ENCODE peak calls at places on chromosomes 3 and 15, in six cellular contexts. G is K562, V is HepG2, D is GM12891, N is GM12878, H is H1. L is an unnamed sample.

GRCh38 chr3:124886168-124887051 is 755 bp downstream of the ITGB5 start:
- DNase-seq in V (peak), H (no peak), N (no peak), G (peak), D (peak), L (peak)

GRCh38 chr3:52854013-52854412 is 19.2 kb upstream of the MUSTN1 start:
- DNase-seq in N (no peak), D (no peak), G (no peak), H (no peak), V (no peak), L (no peak)

GRCh38 chr3:177802151-177802900 is 605.0 kb upstream of the TBL1XR1 start:
- DNase-seq in G (no peak), N (no peak), H (no peak), D (no peak), V (no peak), L (no peak)

GRCh38 chr15:80473574-80474223 is 69.5 kb downstream of the ARNT2 start:
- DNase-seq in N (no peak), H (no peak), V (no peak), G (no peak), D (no peak), L (no peak)

GRCh38 chr3:73614385-73614784 is 10.4 kb downstream of the PDZRN3 start:
- DNase-seq in G (no peak), N (no peak), H (no peak), D (no peak), V (no peak), L (no peak)

GRCh38 chr3:72050048-72050632 is 265.2 kb upstream of the PROK2 start:
- DNase-seq in G (no peak), N (no peak), D (no peak), H (no peak), V (no peak), L (no peak)

GRCh38 chr3:194118920-194119319 is 17.0 kb upstream of the HES1 start:
- DNase-seq in H (no peak), N (no peak), D (no peak), V (no peak), G (no peak), L (no peak)

GRCh38 chr15:69715205-69715604 is 262.6 kb downstream of the RPLP1 start:
- DNase-seq in N (no peak), H (no peak), G (no peak), D (no peak), V (no peak), L (no peak)

GRCh38 chr3:189981668-189982067 is 139.0 kb downstream of the P3H2 start:
- DNase-seq in H (no peak), V (no peak), D (no peak), G (no peak), N (no peak), L (no peak)

GRCh38 chr15:78374436-78375393 is 34.6 kb downstream of the CRABP1 start:
- DNase-seq in V (peak), D (no peak), H (no peak), G (no peak), N (no peak), L (no peak)

GRCh38 chr15:63504979-63505841 is 817 bp downstream of the USP3 start:
- DNase-seq in G (peak), D (no peak), V (peak), H (no peak), N (no peak), L (no peak)

GRCh38 chr3:37138816-37139215 is 35.6 kb downstream of the LRRFIP2 start:
- DNase-seq in N (no peak), G (no peak), D (no peak), H (no peak), V (peak), L (no peak)

GRCh38 chr3:127424766-127425504 is 137.1 kb upstream of the PRR20G start:
- DNase-seq in V (no peak), D (no peak), H (no peak), G (no peak), N (no peak), L (no peak)

GRCh38 chr15:92117301-92117731 is 263.8 kb downstream of the SLCO3A1 start:
- DNase-seq in N (no peak), G (no peak), D (no peak), H (no peak), V (no peak), L (no peak)

GRCh38 chr15:48017747-48018146 is 103.0 kb upstream of the SLC24A5 start:
- DNase-seq in H (no peak), G (no peak), V (no peak), N (no peak), D (no peak), L (no peak)

GRCh38 chr3:37974121-37974927 is 16.3 kb upstream of the VILL start:
- DNase-seq in D (peak), N (no peak), G (peak), V (peak), H (no peak), L (peak)

GRCh38 chr15:49040151-49040550 is 6.1 kb downstream of the SECISBP2L start:
- DNase-seq in G (no peak), D (no peak), N (no peak), V (no peak), H (no peak), L (no peak)

GRCh38 chr3:23809840-23810341 is 4.1 kb downstream of the UBE2E1 start:
- DNase-seq in D (no peak), G (no peak), N (no peak), H (no peak), V (no peak), L (no peak)

GRCh38 chr3:112633191-112633590 is 7.8 kb downstream of the CCDC80 start:
- DNase-seq in N (no peak), D (no peak), H (no peak), V (no peak), G (no peak), L (no peak)

GRCh38 chr3:38957296-38957695 is 94.4 kb downstream of the SCN11A start:
- DNase-seq in H (no peak), V (no peak), G (no peak), N (no peak), D (no peak), L (no peak)

GRCh38 chr15:97425596-97425995 is 534.9 kb upstream of the ARRDC4 start:
- DNase-seq in G (no peak), V (no peak), D (no peak), N (no peak), H (no peak), L (no peak)

GRCh38 chr3:66499881-66500574 is 794 bp downstream of the LRIG1 start:
- DNase-seq in H (no peak), G (peak), N (no peak), V (no peak), D (peak), L (peak)

GRCh38 chr3:53691885-53692284 is 154.3 kb downstream of the CHDH start:
- DNase-seq in V (peak), G (no peak), N (no peak), D (no peak), H (no peak), L (no peak)

GRCh38 chr3:52845691-52846426 is 11.0 kb upstream of the MUSTN1 start:
- DNase-seq in H (no peak), N (no peak), G (peak), V (no peak), D (no peak), L (peak)

GRCh38 chr3:184874709-184875644 is 63.0 kb downstream of the VPS8 start:
- DNase-seq in H (no peak), V (peak), D (no peak), N (no peak), G (peak), L (no peak)

GRCh38 chr3:157101470-157101869 is 58.5 kb downstream of the CCNL1 start:
- DNase-seq in D (no peak), V (no peak), H (no peak), N (no peak), G (no peak), L (no peak)

GRCh38 chr3:124250053-124250452 is 258.1 kb upstream of the ROPN1 start:
- DNase-seq in D (no peak), H (no peak), G (no peak), V (no peak), N (no peak), L (no peak)

GRCh38 chr3:47629770-47630169 is 51.1 kb upstream of the CSPG5 start:
- DNase-seq in G (no peak), N (no peak), D (no peak), H (no peak), V (no peak), L (no peak)

DNA sequence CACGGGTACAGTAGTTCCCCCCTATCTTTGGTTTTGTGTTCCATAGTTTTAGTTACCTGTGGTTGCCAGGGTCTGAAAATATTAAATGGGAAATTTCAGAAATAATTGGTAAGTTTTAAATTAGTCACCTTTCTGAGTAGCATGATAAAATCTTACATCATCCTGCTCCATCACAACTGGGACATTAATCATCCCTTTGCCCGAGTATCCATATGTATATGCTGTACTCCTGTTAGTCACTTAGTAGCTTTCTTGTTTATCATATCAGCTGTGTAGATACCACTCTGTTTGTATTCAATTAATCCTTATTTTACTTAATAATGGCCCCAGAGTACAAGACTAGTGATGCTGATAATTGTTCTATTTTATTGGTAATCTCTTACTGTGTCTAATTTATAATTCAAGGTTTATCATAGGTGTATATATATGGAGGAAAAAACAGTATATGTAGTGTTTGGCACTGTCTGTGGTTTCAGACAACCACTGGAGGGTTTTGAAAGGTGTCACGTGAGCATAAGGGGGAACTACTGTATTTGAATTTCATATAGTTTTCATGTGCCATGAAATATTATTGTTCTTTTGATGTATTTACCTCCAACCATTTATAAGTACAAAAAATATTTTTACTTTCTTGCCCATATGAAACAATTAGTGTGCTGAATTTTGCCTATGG is 41.4 kb downstream of the CTDSPL2 start:
- DNase-seq in N (no peak), D (no peak), G (no peak), V (no peak), H (no peak), L (no peak)
- TF ChIP-seq TAF1 in N (no peak), D (no peak), G (no peak), V (no peak), H (no peak), L (no peak)

GRCh38 chr3:62319570-62320243 is 53.6 kb downstream of the FEZF2 start:
- DNase-seq in H (no peak), G (no peak), V (no peak), N (no peak), D (no peak), L (no peak)

GRCh38 chr3:62316525-62316924 is 56.8 kb downstream of the FEZF2 start:
- DNase-seq in N (no peak), H (no peak), V (no peak), D (no peak), G (no peak), L (no peak)

GRCh38 chr3:62318365-62318751 is 55.0 kb downstream of the FEZF2 start:
- DNase-seq in N (no peak), H (no peak), V (no peak), D (no peak), G (no peak), L (no peak)

GRCh38 chr3:62323241-62323640 is 50.1 kb downstream of the FEZF2 start:
- DNase-seq in H (no peak), G (no peak), V (no peak), N (no peak), D (no peak), L (no peak)

GRCh38 chr3:62318752-62319569 is 54.4 kb downstream of the FEZF2 start:
- DNase-seq in N (no peak), G (peak), H (peak), D (peak), V (peak), L (no peak)
- TF ChIP-seq POLR2A in N (no peak), G (no peak), H (peak), D (peak), V (no peak), L (no peak)

GRCh38 chr3:45345849-45346535 is 42.4 kb upstream of the LARS2 start:
- DNase-seq in D (no peak), V (no peak), G (peak), H (no peak), N (no peak), L (no peak)

GRCh38 chr3:45350643-45351042 is 37.7 kb upstream of the LARS2 start:
- DNase-seq in H (no peak), G (no peak), D (no peak), N (no peak), V (no peak), L (no peak)

GRCh38 chr3:45343947-45344346 is 44.4 kb upstream of the LARS2 start:
- DNase-seq in G (peak), V (peak), N (no peak), D (no peak), H (no peak), L (no peak)

GRCh38 chr3:45341876-45342275 is 46.5 kb upstream of the LARS2 start:
- DNase-seq in V (no peak), D (no peak), N (no peak), H (no peak), G (no peak), L (no peak)

GRCh38 chr3:45347329-45348000 is 40.9 kb upstream of the LARS2 start:
- DNase-seq in D (no peak), H (no peak), N (no peak), G (no peak), V (no peak), L (no peak)
- TF ChIP-seq TAF1 in D (no peak), H (no peak), N (no peak), G (no peak), V (no peak), L (no peak)

GRCh38 chr15:89685995-89686394 is 4.6 kb downstream of the PEX11A start:
- DNase-seq in H (no peak), N (no peak), D (no peak), V (no peak), G (no peak), L (no peak)

GRCh38 chr15:89686522-89686921 is 4.0 kb downstream of the PEX11A start:
- DNase-seq in D (no peak), N (no peak), V (no peak), G (no peak), H (no peak), L (no peak)

GRCh38 chr15:89693696-89694095 is 3.1 kb downstream of the WDR93 start:
- DNase-seq in D (no peak), V (no peak), N (no peak), G (no peak), H (no peak), L (no peak)

GRCh38 chr15:89695198-89695597 is 4.6 kb downstream of the WDR93 start:
- DNase-seq in H (no peak), V (no peak), N (no peak), D (no peak), G (no peak), L (no peak)

DNA sequence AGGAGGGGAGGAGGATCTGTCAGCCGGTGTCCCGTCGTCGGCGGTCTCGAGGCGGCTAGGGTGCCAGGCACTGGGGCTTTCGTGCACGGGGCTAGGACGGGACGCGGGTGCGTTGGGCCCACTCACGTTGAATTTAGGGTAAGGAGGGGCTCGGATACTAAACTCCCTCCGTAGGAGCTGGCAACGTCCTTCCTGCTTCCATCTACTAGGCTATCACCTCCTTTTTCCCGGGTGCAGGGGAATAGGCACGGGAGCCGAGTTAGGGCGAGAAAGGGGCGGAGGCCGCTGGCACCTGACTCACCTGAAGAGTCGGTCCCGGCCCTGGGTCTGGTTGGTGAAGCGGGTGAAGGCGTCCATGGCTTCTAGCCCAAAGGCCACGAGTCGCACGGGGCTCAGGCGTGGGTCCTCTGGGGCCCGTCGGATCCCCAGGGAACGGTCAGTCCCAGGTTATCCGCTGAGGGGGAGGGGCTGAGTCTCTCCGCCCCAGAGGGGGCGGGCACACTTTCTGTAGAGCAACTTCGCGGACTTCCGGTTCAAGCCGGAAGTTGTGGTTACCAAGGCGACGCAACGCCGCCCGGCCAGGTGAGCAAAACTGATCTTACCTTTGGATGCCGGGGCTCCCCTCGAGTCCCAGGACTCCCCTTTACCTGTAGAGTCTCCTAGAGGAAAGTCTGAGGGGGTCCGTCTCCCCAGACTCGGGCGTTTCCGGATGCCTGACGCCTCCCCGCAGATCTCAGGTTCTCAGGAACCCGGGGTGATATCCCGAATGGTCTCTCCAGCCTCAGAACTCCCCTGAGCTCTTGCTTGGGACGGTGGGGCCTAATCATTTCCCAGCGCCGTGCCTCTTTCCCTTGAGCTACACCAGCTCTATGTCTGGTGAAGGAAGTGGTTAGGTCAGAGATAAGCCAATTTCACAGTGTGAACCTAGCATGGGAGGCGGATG is at the start of the genes PEX11A and WDR93:
- DNase-seq in V (peak), G (no peak), D (peak), N (peak), H (peak), L (peak)
- TF ChIP-seq POLR2A in V (peak), G (no peak), D (no peak), N (no peak), H (no peak), L (no peak)

GRCh38 chr3:130997291-130997690 is 29.3 kb downstream of the ASTE1 start:
- DNase-seq in G (no peak), D (no peak), V (no peak), N (no peak), H (no peak), L (no peak)
- TF ChIP-seq TAF1 in G (no peak), D (no peak), V (no peak), N (no peak), H (no peak), L (no peak)

GRCh38 chr3:51357856-51358255 is 27.2 kb upstream of the MANF start:
- DNase-seq in N (no peak), H (no peak), D (no peak), G (no peak), V (no peak), L (no peak)
- TF ChIP-seq POLR2A in N (no peak), H (no peak), D (no peak), G (no peak), V (no peak), L (no peak)

L was measured in GM12892.